ENCODE peak calls at places on chromosomes 5 and 9, in four cellular contexts. T is neuronal stem cell, Z is mesenchymal stem cell, E is H1. H is an unnamed sample.

GRCh38 chr5:27571681-27572080 is 533.3 kb upstream of the CDH9 start:
- DNase-seq in T (no peak), Z (no peak), E (no peak), H (no peak)

GRCh38 chr5:78887384-78888118 is 97.6 kb downstream of the ARSB start:
- DNase-seq in T (no peak), Z (no peak), E (no peak), H (no peak)

GRCh38 chr5:127878174-127878750 is 175.1 kb downstream of the CCDC192 start:
- DNase-seq in T (peak), Z (peak), E (peak), H (peak)

GRCh38 chr9:123063172-123063508 is 29.7 kb downstream of the GPR21 start:
- DNase-seq in T (no peak), Z (peak), E (no peak), H (no peak)

GRCh38 chr9:132383462-132383883 is 23.2 kb downstream of the TTF1 start:
- DNase-seq in T (no peak), Z (no peak), E (no peak), H (no peak)

GRCh38 chr9:103266064-103266463 is 270.9 kb downstream of the CYLC2 start:
- DNase-seq in T (no peak), Z (no peak), E (no peak), H (no peak)

GRCh38 chr9:35254237-35254636 is 92.4 kb downstream of the UNC13B start:
- DNase-seq in T (no peak), Z (no peak), E (no peak), H (no peak)

GRCh38 chr5:5203441-5203840 is 63.3 kb downstream of the ADAMTS16 start:
- DNase-seq in T (no peak), Z (no peak), E (no peak), H (no peak)

GRCh38 chr5:32172908-32173393 is 1.2 kb downstream of the GOLPH3 start:
- DNase-seq in T (no peak), Z (peak), E (no peak), H (no peak)

GRCh38 chr5:143374496-143375217 is 28.8 kb downstream of the NR3C1 start:
- DNase-seq in T (no peak), Z (no peak), E (no peak), H (no peak)

DNA sequence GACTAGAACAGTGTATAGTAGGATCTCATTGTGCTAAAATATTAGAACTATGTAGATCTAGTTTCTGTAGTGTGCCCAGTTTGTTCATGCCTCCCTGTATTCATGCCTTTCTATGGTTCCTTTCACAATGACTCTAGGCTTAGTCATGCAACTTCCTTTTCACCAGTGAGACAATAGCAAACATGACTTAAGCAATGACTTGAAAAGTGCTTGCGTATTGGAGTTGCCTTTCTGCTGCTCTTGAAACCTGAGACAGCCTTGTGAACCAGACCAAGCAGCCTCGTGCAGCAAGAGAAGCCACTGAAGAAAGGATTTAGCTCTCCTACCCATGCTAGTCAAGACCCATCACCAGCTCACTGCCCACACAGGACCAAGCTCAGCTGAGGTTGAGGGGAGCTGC is 294.5 kb upstream of the TAS2R1 start:
- DNase-seq in T (no peak), Z (peak), E (no peak), H (no peak)
- H2BK15ac ChIP-seq in T (no peak), Z (no peak), E (no peak), H (no peak)

DNA sequence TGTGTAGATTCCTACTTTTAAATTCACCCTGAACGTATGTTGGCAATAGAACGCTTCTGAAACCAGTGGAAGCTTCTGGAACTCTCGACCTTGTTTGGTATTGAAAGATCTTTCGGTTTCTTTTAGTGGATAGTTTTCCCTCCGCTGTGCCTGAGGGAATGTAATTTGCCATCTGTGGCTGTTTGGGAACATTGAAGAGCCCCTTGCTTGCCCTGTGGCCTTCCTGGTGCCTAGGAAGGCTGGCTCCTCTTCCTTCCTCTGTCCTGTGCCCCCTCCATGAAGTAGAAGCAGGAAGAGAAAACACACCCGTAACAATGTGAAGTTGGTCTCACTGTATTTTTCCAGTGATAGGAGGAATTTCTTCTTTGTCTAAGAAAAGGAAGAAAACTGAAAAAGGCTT is 274.3 kb downstream of the AOPEP start:
- DNase-seq in T (no peak), Z (no peak), E (no peak), H (no peak)
- H2BK12ac ChIP-seq in T (no peak), Z (no peak), E (no peak), H (no peak)

DNA sequence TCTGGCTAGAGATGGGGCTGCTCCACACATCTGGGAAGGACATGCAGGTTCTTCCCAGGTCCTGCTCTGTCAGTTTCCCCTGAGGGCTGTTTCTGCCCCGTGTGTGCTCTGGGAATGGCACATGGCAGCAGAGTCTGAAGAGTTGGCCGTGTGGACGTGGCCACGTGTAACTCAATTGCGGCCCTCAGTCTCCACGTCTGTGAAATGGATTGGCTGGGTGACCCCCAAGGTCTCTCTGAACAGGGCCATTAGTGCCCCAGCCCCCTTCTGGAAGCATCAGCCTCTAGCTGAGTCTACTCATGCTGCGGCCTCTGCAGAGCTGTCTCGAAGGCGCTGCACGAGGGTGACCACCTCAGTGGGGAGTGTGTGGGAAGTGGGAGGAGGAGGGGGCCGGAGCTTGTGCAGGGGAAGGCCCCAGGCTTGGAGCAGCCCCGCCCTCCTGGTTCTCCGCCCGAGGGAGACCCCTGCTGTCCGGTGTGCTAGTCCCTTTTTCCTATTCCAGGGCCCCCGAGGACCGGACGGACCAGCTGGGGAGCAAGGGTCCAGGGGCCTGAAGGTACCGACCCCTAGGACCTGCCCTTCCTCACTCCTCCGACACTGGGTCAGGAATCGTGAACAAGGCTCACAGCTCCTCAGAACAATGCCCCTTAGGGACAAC is 58.9 kb upstream of the ORM1 start:
- DNase-seq in T (peak), Z (peak), E (no peak), H (peak)
- H2AK5ac ChIP-seq in T (peak), Z (no peak), E (no peak), H (no peak)

DNA sequence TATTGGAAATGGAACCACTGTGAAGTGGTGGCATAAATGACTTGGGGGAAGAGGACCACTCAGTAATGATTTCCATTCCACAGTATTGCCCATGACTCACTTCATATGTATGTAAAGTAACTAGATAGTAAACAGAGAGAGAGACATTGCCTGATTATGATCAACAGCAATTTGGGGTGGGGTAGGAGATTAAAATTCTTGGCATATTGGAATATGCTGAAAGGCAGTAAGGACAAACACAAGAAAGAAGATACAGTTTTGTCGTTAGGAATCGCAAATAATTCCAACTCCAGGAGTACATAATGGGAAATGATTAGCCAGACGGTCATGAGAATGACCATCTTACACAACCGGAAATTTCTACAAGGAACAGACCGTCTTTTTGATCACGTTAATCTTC is 1.5 kb upstream of the HMGCS1 start:
- DNase-seq in T (no peak), Z (peak), E (no peak), H (no peak)
- H2BK15ac ChIP-seq in T (no peak), Z (no peak), E (no peak), H (no peak)

GRCh38 chr5:86885011-86885410 is 267.3 kb downstream of the COX7C start:
- DNase-seq in T (no peak), Z (no peak), E (no peak), H (no peak)

GRCh38 chr5:86880785-86881492 is 263.2 kb downstream of the COX7C start:
- DNase-seq in T (peak), Z (peak), E (peak), H (peak)

GRCh38 chr5:86885489-86886225 is 267.9 kb downstream of the COX7C start:
- DNase-seq in T (no peak), Z (no peak), E (no peak), H (no peak)

GRCh38 chr5:86881493-86882090 is 263.9 kb downstream of the COX7C start:
- DNase-seq in T (no peak), Z (no peak), E (no peak), H (no peak)

GRCh38 chr5:86884608-86885007 is 266.9 kb downstream of the COX7C start:
- DNase-seq in T (no peak), Z (no peak), E (no peak), H (no peak)
- H2BK12ac ChIP-seq in T (no peak), Z (no peak), E (no peak), H (no peak)

DNA sequence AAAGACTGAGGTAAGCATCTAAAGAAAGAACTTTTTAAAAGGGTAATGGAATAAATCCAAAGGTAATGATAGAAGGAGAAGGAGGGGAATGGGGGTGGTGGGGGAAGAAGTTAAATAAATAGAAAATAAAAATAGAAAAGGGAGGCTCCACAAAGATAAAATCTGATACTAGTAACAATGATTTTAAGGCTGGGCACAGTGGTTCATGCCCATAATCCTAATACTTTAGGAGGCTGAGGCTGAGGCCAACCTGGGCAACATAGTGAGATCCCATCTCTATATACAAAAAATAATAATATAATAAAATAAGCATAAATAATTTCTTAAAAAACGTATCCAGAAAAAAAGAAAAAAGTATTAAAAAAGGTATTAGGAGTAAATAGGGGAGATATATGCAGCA is 89.3 kb downstream of the FNBP1 start:
- DNase-seq in T (no peak), Z (no peak), E (no peak), H (no peak)
- H2AK5ac ChIP-seq in T (no peak), Z (no peak), E (no peak), H (no peak)

GRCh38 chr5:33941090-33941489 is 4.9 kb downstream of the RXFP3 start:
- DNase-seq in T (no peak), Z (no peak), E (no peak), H (no peak)

GRCh38 chr5:33938507-33938796 is 2.3 kb downstream of the RXFP3 start:
- DNase-seq in T (no peak), Z (no peak), E (no peak), H (no peak)

GRCh38 chr5:33938881-33939280 is 2.7 kb downstream of the RXFP3 start:
- DNase-seq in T (no peak), Z (no peak), E (no peak), H (no peak)

GRCh38 chr5:33937700-33938506 is 1.7 kb downstream of the RXFP3 start:
- DNase-seq in T (no peak), Z (no peak), E (no peak), H (no peak)

GRCh38 chr5:33939863-33940262 is 3.7 kb downstream of the RXFP3 start:
- DNase-seq in T (no peak), Z (peak), E (no peak), H (no peak)
- H2BK15ac ChIP-seq in T (no peak), Z (no peak), E (no peak), H (no peak)

DNA sequence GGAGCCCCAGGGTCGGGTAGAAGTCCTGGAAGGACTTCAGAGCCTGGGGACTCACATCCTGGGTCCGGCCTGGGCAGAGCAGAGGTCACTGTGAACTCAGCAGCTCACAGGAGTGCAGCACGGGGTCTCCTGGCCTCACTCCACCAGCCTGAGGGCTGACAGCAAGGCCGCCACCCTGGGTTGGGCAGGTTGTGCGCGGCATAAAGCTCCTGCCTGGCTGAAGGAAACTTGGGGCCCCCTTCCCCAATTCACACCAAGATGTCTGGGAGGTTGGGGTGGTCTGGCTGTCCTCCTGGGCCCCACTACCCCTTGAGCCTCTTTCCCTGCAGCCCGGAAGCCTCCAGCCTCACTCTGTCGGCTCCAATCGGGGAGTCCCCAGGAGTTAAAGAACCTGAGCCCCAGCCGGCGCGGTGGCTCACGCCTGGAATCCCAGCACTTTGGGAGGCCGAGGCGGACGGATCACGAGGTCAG is 2.1 kb downstream of the LCN15 start:
- DNase-seq in T (no peak), Z (no peak), E (no peak), H (peak)
- H2BK12ac ChIP-seq in T (no peak), Z (no peak), E (peak), H (no peak)

GRCh38 chr5:132675936-132676689 is 2.3 kb downstream of the IL4 start:
- DNase-seq in T (no peak), Z (no peak), E (no peak), H (no peak)

GRCh38 chr5:132677682-132678400 is 4.1 kb downstream of the IL4 start:
- DNase-seq in T (no peak), Z (peak), E (no peak), H (no peak)

GRCh38 chr5:132677191-132677590 is 3.4 kb downstream of the IL4 start:
- DNase-seq in T (no peak), Z (peak), E (no peak), H (peak)

GRCh38 chr5:132673939-132674630 is at the start of gene IL4:
- DNase-seq in T (no peak), Z (no peak), E (no peak), H (no peak)

GRCh38 chr5:132674671-132675506 is 1.1 kb downstream of the IL4 start:
- DNase-seq in T (no peak), Z (peak), E (no peak), H (no peak)
- H2AK5ac ChIP-seq in T (no peak), Z (no peak), E (no peak), H (no peak)

H was measured in H9.